ENCODE peak calls at places on chromosomes 3 and 15, in seven cellular contexts. B is AG04450, N is heart right ventricle, U is fibroblast of lung, X is NB4, W is HFF-Myc, E is IMR-90. Y is an unnamed sample.

GRCh38 chr3:124552224-124552623 is 178.0 kb upstream of the UMPS start:
- DNase-seq in B (no peak), N (no peak), U (no peak), X (no peak), W (no peak), E (peak; percentile 4), Y (no peak)

GRCh38 chr3:134197681-134198261 is 52.9 kb downstream of the RYK start:
- DNase-seq in B (peak; percentile 44), N (peak; percentile 35), U (peak; percentile 81), X (peak; percentile 66), W (peak; percentile 43), E (peak; percentile 83), Y (peak; percentile 81)

GRCh38 chr3:128727996-128728395 is 2.0 kb downstream of the RAB7A start:
- DNase-seq in B (no peak), N (no peak), U (no peak), X (no peak), W (no peak), E (no peak), Y (peak; percentile 46)

GRCh38 chr15:59632714-59633113 is 21.1 kb downstream of the GCNT3 start:
- DNase-seq in B (no peak), N (no peak), U (no peak), X (peak; percentile 12), W (no peak), E (no peak), Y (no peak)

GRCh38 chr3:9101286-9101685 is 138.0 kb upstream of the RAD18 start:
- DNase-seq in B (no peak), N (no peak), U (no peak), X (no peak), W (no peak), E (no peak), Y (no peak)

GRCh38 chr15:23033979-23034378 is 5.4 kb downstream of the TUBGCP5 start:
- DNase-seq in B (no peak), N (no peak), U (no peak), X (no peak), W (no peak), E (no peak), Y (no peak)

GRCh38 chr3:183392166-183393034 is 36.0 kb downstream of the MCF2L2 start:
- DNase-seq in B (no peak), N (no peak), U (no peak), X (no peak), W (no peak), E (peak; percentile 20), Y (no peak)

GRCh38 chr3:122105626-122106025 is 50.5 kb downstream of the CD86 start:
- DNase-seq in B (no peak), N (no peak), U (no peak), X (no peak), W (no peak), E (peak; percentile 4), Y (peak; percentile 12)

GRCh38 chr3:11095932-11096265 is 58.4 kb upstream of the HRH1 start:
- DNase-seq in B (no peak), N (no peak), U (peak; percentile 43), X (peak; percentile 92), W (no peak), E (peak; percentile 23), Y (no peak)

GRCh38 chr15:61441901-61442300 is 212.8 kb upstream of the RORA start:
- DNase-seq in B (no peak), N (no peak), U (no peak), X (no peak), W (no peak), E (no peak), Y (no peak)

GRCh38 chr3:21942328-21942727 is 191.3 kb upstream of the ZNF385D start:
- DNase-seq in B (peak; percentile 26), N (peak; percentile 54), U (peak; percentile 86), X (no peak), W (no peak), E (peak; percentile 87), Y (peak; percentile 38)

GRCh38 chr15:62920569-62921502 is 121.7 kb upstream of the TPM1 start:
- DNase-seq in B (no peak), N (peak; percentile 69), U (peak; percentile 89), X (no peak), W (no peak), E (peak; percentile 63), Y (peak; percentile 85)

GRCh38 chr3:58051196-58051595 is 43.0 kb downstream of the FLNB start:
- DNase-seq in B (no peak), N (no peak), U (peak; percentile 87), X (peak; percentile 93), W (no peak), E (peak; percentile 87), Y (peak; percentile 85)

GRCh38 chr15:71306538-71306937 is 191.3 kb downstream of the THSD4 start:
- DNase-seq in B (no peak), N (no peak), U (no peak), X (no peak), W (no peak), E (no peak), Y (no peak)

GRCh38 chr15:71301958-71302621 is 186.8 kb downstream of the THSD4 start:
- DNase-seq in B (no peak), N (no peak), U (no peak), X (no peak), W (no peak), E (peak; percentile 23), Y (peak; percentile 63)

GRCh38 chr15:71303977-71304376 is 188.7 kb downstream of the THSD4 start:
- DNase-seq in B (no peak), N (no peak), U (no peak), X (no peak), W (no peak), E (no peak), Y (no peak)

GRCh38 chr15:71304681-71305080 is 189.4 kb downstream of the THSD4 start:
- DNase-seq in B (no peak), N (no peak), U (no peak), X (no peak), W (no peak), E (no peak), Y (peak; percentile 62)

GRCh38 chr15:71302861-71303410 is 187.7 kb downstream of the THSD4 start:
- DNase-seq in B (no peak), N (no peak), U (peak; percentile 50), X (no peak), W (no peak), E (peak; percentile 80), Y (peak; percentile 55)
- H3K4me3 ChIP-seq in B (no peak overlapping the region), N (no peak overlapping the region), U (no peak overlapping the region), X (no peak overlapping the region), W (no peak overlapping the region), E (peak overlapping the region; percentile 8), Y (no peak overlapping the region)

GRCh38 chr3:157543491-157544035 is 40.3 kb upstream of the VEPH1 start:
- DNase-seq in B (no peak), N (no peak), U (no peak), X (no peak), W (no peak), E (no peak), Y (no peak)
- TF ChIP-seq CTCF in B (no peak), N (no peak), U (no peak), X (no peak), W (no peak), E (no peak), Y (no peak)

GRCh38 chr3:85077018-85077417 is 118.2 kb downstream of the CADM2 start:
- DNase-seq in B (no peak), N (no peak), U (no peak), X (no peak), W (no peak), E (no peak), Y (no peak)
- H3K4me3 ChIP-seq in B (no peak overlapping the region), N (no peak overlapping the region), U (no peak overlapping the region), X (no peak overlapping the region), W (no peak overlapping the region), E (no peak overlapping the region), Y (no peak overlapping the region)

GRCh38 chr15:25694238-25694584 is 168.9 kb downstream of the ATP10A start:
- DNase-seq in B (no peak), N (no peak), U (no peak), X (no peak), W (no peak), E (no peak), Y (no peak)
- TF ChIP-seq CTCF in B (no peak), N (no peak), U (no peak), X (no peak), W (no peak), E (no peak), Y (no peak)

Y was measured in fibroblast of the aortic adventitia.